ENCODE peak calls at places on chromosomes 5 and 9, in six cellular contexts. One of them, this sample, is unnamed.

GRCh38 chr5:84450617-84451414 is 66.1 kb upstream of the EDIL3 start:
- DNase-seq in amniotic stem cell: no peak
- DNase-seq in AML-193: peak
- DNase-seq in HT1080: no peak
- DNase-seq in GM13976: no peak
- DNase-seq in lower leg skin: no peak
- DNase-seq in this sample: no peak

GRCh38 chr9:89278997-89279739 is 31.8 kb upstream of the CKS2 start:
- DNase-seq in lower leg skin: no peak
- DNase-seq in amniotic stem cell: no peak
- DNase-seq in HT1080: peak
- DNase-seq in AML-193: peak
- DNase-seq in GM13976: peak
- DNase-seq in this sample: peak

GRCh38 chr9:136308262-136309053 is 4.6 kb upstream of the CCDC187 start:
- DNase-seq in GM13976: no peak
- DNase-seq in lower leg skin: no peak
- DNase-seq in AML-193: no peak
- DNase-seq in amniotic stem cell: no peak
- DNase-seq in HT1080: no peak
- DNase-seq in this sample: no peak

GRCh38 chr5:40446910-40447309 is 232.8 kb upstream of the PTGER4 start:
- DNase-seq in HT1080: peak
- DNase-seq in lower leg skin: no peak
- DNase-seq in AML-193: no peak
- DNase-seq in amniotic stem cell: peak
- DNase-seq in GM13976: no peak
- DNase-seq in this sample: peak

GRCh38 chr9:2464624-2465023 is 157.0 kb upstream of the VLDLR start:
- DNase-seq in GM13976: no peak
- DNase-seq in lower leg skin: no peak
- DNase-seq in HT1080: no peak
- DNase-seq in AML-193: no peak
- DNase-seq in amniotic stem cell: no peak
- DNase-seq in this sample: no peak

GRCh38 chr9:71691036-71691435 is 77.3 kb downstream of the CEMIP2 start:
- DNase-seq in GM13976: no peak
- DNase-seq in HT1080: no peak
- DNase-seq in lower leg skin: no peak
- DNase-seq in AML-193: no peak
- DNase-seq in amniotic stem cell: no peak
- DNase-seq in this sample: no peak

GRCh38 chr9:110797611-110798010 is 129.0 kb downstream of the MUSK start:
- DNase-seq in amniotic stem cell: peak
- DNase-seq in AML-193: no peak
- DNase-seq in GM13976: no peak
- DNase-seq in lower leg skin: no peak
- DNase-seq in HT1080: peak
- DNase-seq in this sample: no peak

GRCh38 chr5:154358410-154359221 is 87.2 kb upstream of the SAP30L start:
- DNase-seq in AML-193: no peak
- DNase-seq in lower leg skin: peak
- DNase-seq in HT1080: no peak
- DNase-seq in amniotic stem cell: no peak
- DNase-seq in GM13976: no peak
- DNase-seq in this sample: no peak

GRCh38 chr5:131536849-131537448 is 98.1 kb downstream of the RAPGEF6 start:
- DNase-seq in amniotic stem cell: no peak
- DNase-seq in AML-193: no peak
- DNase-seq in lower leg skin: no peak
- DNase-seq in GM13976: no peak
- DNase-seq in HT1080: no peak
- DNase-seq in this sample: no peak

GRCh38 chr5:72920690-72921089 is 35.2 kb upstream of the FCHO2 start:
- DNase-seq in lower leg skin: no peak
- DNase-seq in GM13976: no peak
- DNase-seq in amniotic stem cell: no peak
- DNase-seq in AML-193: peak
- DNase-seq in HT1080: peak
- DNase-seq in this sample: no peak

GRCh38 chr9:80492221-80492620 is 920.5 kb downstream of the TLE4 start:
- DNase-seq in AML-193: no peak
- DNase-seq in GM13976: no peak
- DNase-seq in amniotic stem cell: no peak
- DNase-seq in HT1080: peak
- DNase-seq in lower leg skin: no peak
- DNase-seq in this sample: peak

GRCh38 chr9:129451089-129451656 is 169.7 kb downstream of the C9orf50 start:
- DNase-seq in HT1080: no peak
- DNase-seq in amniotic stem cell: no peak
- DNase-seq in AML-193: no peak
- DNase-seq in lower leg skin: no peak
- DNase-seq in GM13976: no peak
- DNase-seq in this sample: no peak

GRCh38 chr5:174533127-174533453 is 191.3 kb upstream of the MSX2 start:
- DNase-seq in AML-193: no peak
- DNase-seq in GM13976: no peak
- DNase-seq in amniotic stem cell: no peak
- DNase-seq in lower leg skin: no peak
- DNase-seq in HT1080: peak
- DNase-seq in this sample: no peak

GRCh38 chr5:4533457-4534105 is 606.5 kb upstream of the ADAMTS16 start:
- DNase-seq in HT1080: no peak
- DNase-seq in amniotic stem cell: no peak
- DNase-seq in AML-193: no peak
- DNase-seq in GM13976: no peak
- DNase-seq in lower leg skin: no peak
- DNase-seq in this sample: peak

GRCh38 chr9:87613265-87614111 is 112.4 kb upstream of the CTSL start:
- DNase-seq in GM13976: no peak
- DNase-seq in HT1080: no peak
- DNase-seq in AML-193: no peak
- DNase-seq in amniotic stem cell: no peak
- DNase-seq in lower leg skin: no peak
- DNase-seq in this sample: no peak

GRCh38 chr9:123434619-123435240 is 78.7 kb downstream of the CRB2 start:
- DNase-seq in AML-193: no peak
- DNase-seq in HT1080: peak
- DNase-seq in lower leg skin: peak
- DNase-seq in amniotic stem cell: no peak
- DNase-seq in GM13976: no peak
- DNase-seq in this sample: no peak

GRCh38 chr9:6216951-6217350 is 1.3 kb downstream of the IL33 start:
- DNase-seq in AML-193: no peak
- DNase-seq in amniotic stem cell: no peak
- DNase-seq in GM13976: no peak
- DNase-seq in lower leg skin: no peak
- DNase-seq in HT1080: no peak
- DNase-seq in this sample: no peak

GRCh38 chr9:135887585-135888050 is 19.7 kb downstream of the CAMSAP1 start:
- DNase-seq in amniotic stem cell: no peak
- DNase-seq in GM13976: peak
- DNase-seq in HT1080: no peak
- DNase-seq in AML-193: peak
- DNase-seq in lower leg skin: peak
- DNase-seq in this sample: no peak

GRCh38 chr5:177994063-177994462 is 2.0 kb downstream of the PROP1 start:
- DNase-seq in AML-193: no peak
- DNase-seq in GM13976: no peak
- DNase-seq in lower leg skin: no peak
- DNase-seq in amniotic stem cell: no peak
- DNase-seq in HT1080: no peak
- DNase-seq in this sample: no peak

GRCh38 chr5:76372320-76373054 is 30.6 kb upstream of the IQGAP2 start:
- DNase-seq in lower leg skin: no peak
- DNase-seq in GM13976: no peak
- DNase-seq in HT1080: peak
- DNase-seq in amniotic stem cell: peak
- DNase-seq in AML-193: no peak
- DNase-seq in this sample: peak

GRCh38 chr5:174145821-174146220 is 100.3 kb downstream of the NSG2 start:
- DNase-seq in HT1080: peak
- DNase-seq in AML-193: no peak
- DNase-seq in amniotic stem cell: no peak
- DNase-seq in lower leg skin: peak
- DNase-seq in GM13976: no peak
- DNase-seq in this sample: no peak

This sample was measured in H4.